ENCODE peak calls at places on chromosomes 3 and 15, in seven cellular contexts. One of them, this sample, is unnamed.

GRCh38 chr3:42094128-42094527 is 3.0 kb downstream of the TRAK1 start:
- DNase-seq in stomach: no peak
- DNase-seq in endothelial cell of umbilical vein: no peak
- DNase-seq in GM12892: no peak
- DNase-seq in H1: no peak
- DNase-seq in HepG2: no peak
- DNase-seq in spleen: peak
- DNase-seq in this sample: no peak

GRCh38 chr3:127162947-127163645 is 29.8 kb upstream of the PRR23E start:
- DNase-seq in stomach: no peak
- DNase-seq in endothelial cell of umbilical vein: no peak
- DNase-seq in GM12892: no peak
- DNase-seq in H1: no peak
- DNase-seq in HepG2: no peak
- DNase-seq in spleen: no peak
- DNase-seq in this sample: peak

GRCh38 chr3:8742921-8743605 is 9.5 kb downstream of the CAV3 start:
- DNase-seq in stomach: no peak
- DNase-seq in endothelial cell of umbilical vein: no peak
- DNase-seq in GM12892: no peak
- DNase-seq in H1: no peak
- DNase-seq in HepG2: no peak
- DNase-seq in spleen: no peak
- DNase-seq in this sample: no peak

GRCh38 chr15:65641723-65642475 is 20.2 kb downstream of the SLC24A1 start:
- DNase-seq in stomach: no peak
- DNase-seq in endothelial cell of umbilical vein: no peak
- DNase-seq in GM12892: no peak
- DNase-seq in H1: no peak
- DNase-seq in HepG2: peak
- DNase-seq in spleen: no peak
- DNase-seq in this sample: no peak

GRCh38 chr3:40173291-40173710 is 136.2 kb upstream of the EIF1B start:
- DNase-seq in stomach: no peak
- DNase-seq in endothelial cell of umbilical vein: peak
- DNase-seq in GM12892: no peak
- DNase-seq in H1: no peak
- DNase-seq in HepG2: no peak
- DNase-seq in spleen: no peak
- DNase-seq in this sample: no peak

GRCh38 chr15:98003976-98004375 is 43.5 kb downstream of the ARRDC4 start:
- DNase-seq in stomach: no peak
- DNase-seq in endothelial cell of umbilical vein: no peak
- DNase-seq in GM12892: no peak
- DNase-seq in H1: no peak
- DNase-seq in HepG2: no peak
- DNase-seq in spleen: no peak
- DNase-seq in this sample: no peak

GRCh38 chr3:21717272-21717671 is 33.7 kb downstream of the ZNF385D start:
- DNase-seq in stomach: no peak
- DNase-seq in endothelial cell of umbilical vein: no peak
- DNase-seq in GM12892: no peak
- DNase-seq in H1: no peak
- DNase-seq in HepG2: no peak
- DNase-seq in spleen: no peak
- DNase-seq in this sample: no peak

GRCh38 chr3:70308760-70309159 is 3.7 kb downstream of the MDFIC2 start:
- DNase-seq in stomach: no peak
- DNase-seq in endothelial cell of umbilical vein: peak
- DNase-seq in GM12892: no peak
- DNase-seq in H1: peak
- DNase-seq in HepG2: no peak
- DNase-seq in spleen: no peak
- DNase-seq in this sample: no peak

GRCh38 chr15:70995383-70995965 is 102.8 kb downstream of the LRRC49 start:
- DNase-seq in stomach: no peak
- DNase-seq in endothelial cell of umbilical vein: peak
- DNase-seq in GM12892: no peak
- DNase-seq in H1: no peak
- DNase-seq in HepG2: no peak
- DNase-seq in spleen: no peak
- DNase-seq in this sample: no peak

GRCh38 chr3:195808741-195809290 is 2.9 kb downstream of the MUC4 start:
- DNase-seq in stomach: no peak
- DNase-seq in endothelial cell of umbilical vein: no peak
- DNase-seq in GM12892: no peak
- DNase-seq in H1: no peak
- DNase-seq in HepG2: no peak
- DNase-seq in spleen: peak
- DNase-seq in this sample: no peak
- TF ChIP-seq POLR2AphosphoS5 in stomach: no peak
- TF ChIP-seq POLR2AphosphoS5 in endothelial cell of umbilical vein: no peak
- TF ChIP-seq POLR2AphosphoS5 in GM12892: no peak
- TF ChIP-seq POLR2AphosphoS5 in H1: no peak
- TF ChIP-seq POLR2AphosphoS5 in HepG2: no peak
- TF ChIP-seq POLR2AphosphoS5 in spleen: no peak
- TF ChIP-seq POLR2AphosphoS5 in this sample: no peak

DNA sequence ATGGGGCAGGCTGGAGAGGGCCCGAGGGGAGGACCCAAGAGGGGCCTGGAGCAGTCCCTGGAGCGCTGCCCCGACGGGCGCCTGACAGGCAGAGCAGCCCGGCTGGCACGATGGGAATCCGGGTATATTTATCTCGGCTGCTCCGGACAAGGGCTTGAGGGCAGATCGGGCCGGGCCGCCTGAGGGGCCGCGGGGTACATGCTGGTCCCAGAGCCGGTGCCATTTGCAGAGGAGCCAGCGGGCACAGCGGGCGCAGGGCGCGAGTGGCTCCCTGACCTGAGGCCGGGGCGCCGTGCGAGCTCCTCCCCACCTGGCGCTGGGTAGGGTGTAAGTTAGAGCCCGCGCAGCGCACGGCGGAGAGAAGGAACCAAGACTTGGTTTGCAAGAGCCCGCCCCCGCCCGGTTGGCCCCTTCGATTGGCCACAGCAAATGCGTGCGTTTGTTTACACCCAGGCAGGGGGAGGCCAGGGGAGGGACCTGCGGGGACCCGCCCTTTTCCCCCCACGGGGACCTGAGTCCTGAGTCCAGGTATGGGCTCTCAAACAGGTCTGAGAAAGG is 727 bp downstream of the SLC38A3 start:
- DNase-seq in stomach: peak
- DNase-seq in endothelial cell of umbilical vein: peak
- DNase-seq in GM12892: no peak
- DNase-seq in H1: no peak
- DNase-seq in HepG2: peak
- DNase-seq in spleen: no peak
- DNase-seq in this sample: peak
- TF ChIP-seq POLR2AphosphoS5 in stomach: no peak
- TF ChIP-seq POLR2AphosphoS5 in endothelial cell of umbilical vein: no peak
- TF ChIP-seq POLR2AphosphoS5 in GM12892: no peak
- TF ChIP-seq POLR2AphosphoS5 in H1: no peak
- TF ChIP-seq POLR2AphosphoS5 in HepG2: peak
- TF ChIP-seq POLR2AphosphoS5 in spleen: no peak
- TF ChIP-seq POLR2AphosphoS5 in this sample: no peak

GRCh38 chr3:194937144-194937543 is 251.5 kb downstream of the FAM43A start:
- DNase-seq in stomach: no peak
- DNase-seq in endothelial cell of umbilical vein: no peak
- DNase-seq in GM12892: no peak
- DNase-seq in H1: no peak
- DNase-seq in HepG2: no peak
- DNase-seq in spleen: no peak
- DNase-seq in this sample: no peak

GRCh38 chr3:194937751-194938358 is 252.2 kb downstream of the FAM43A start:
- DNase-seq in stomach: no peak
- DNase-seq in endothelial cell of umbilical vein: no peak
- DNase-seq in GM12892: no peak
- DNase-seq in H1: no peak
- DNase-seq in HepG2: no peak
- DNase-seq in spleen: no peak
- DNase-seq in this sample: no peak

GRCh38 chr3:194939949-194940770 is 254.5 kb downstream of the FAM43A start:
- DNase-seq in stomach: no peak
- DNase-seq in endothelial cell of umbilical vein: no peak
- DNase-seq in GM12892: no peak
- DNase-seq in H1: no peak
- DNase-seq in HepG2: no peak
- DNase-seq in spleen: no peak
- DNase-seq in this sample: no peak

GRCh38 chr3:194939532-194939909 is 253.8 kb downstream of the FAM43A start:
- DNase-seq in stomach: no peak
- DNase-seq in endothelial cell of umbilical vein: no peak
- DNase-seq in GM12892: no peak
- DNase-seq in H1: no peak
- DNase-seq in HepG2: no peak
- DNase-seq in spleen: no peak
- DNase-seq in this sample: no peak

DNA sequence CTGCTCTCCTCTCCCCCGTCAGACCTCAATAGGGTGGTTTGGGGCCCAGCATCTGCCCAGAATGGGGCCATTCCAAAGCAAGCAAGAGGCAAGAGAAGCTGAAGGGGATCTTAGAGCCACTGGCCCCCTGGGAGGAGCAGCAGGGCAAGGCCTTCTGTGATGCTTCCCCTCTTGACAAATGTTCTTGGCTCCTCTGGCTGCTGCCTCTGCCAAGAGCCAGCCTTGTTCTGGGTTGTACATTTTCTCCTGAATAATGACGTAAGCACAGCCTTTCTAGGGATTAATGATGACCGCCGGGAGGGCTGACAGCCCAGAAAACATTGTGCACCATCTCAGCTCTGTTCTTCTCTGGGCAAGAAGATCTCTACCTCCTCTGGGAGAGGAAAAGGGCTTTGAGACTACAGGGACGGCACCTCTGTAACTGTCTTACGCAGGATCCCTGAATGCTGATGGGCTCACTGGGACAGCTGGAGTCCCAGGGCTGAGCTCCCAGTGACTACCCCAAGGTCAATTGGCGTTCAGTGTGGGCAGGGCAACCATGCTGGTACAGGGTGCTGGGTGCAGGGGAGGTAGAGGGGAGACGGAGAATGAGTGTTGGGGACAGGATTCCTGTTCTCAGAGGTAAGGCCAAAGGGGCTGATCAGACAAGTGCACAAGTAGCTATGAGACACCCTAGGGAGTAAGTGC is 253.3 kb downstream of the FAM43A start:
- DNase-seq in stomach: no peak
- DNase-seq in endothelial cell of umbilical vein: no peak
- DNase-seq in GM12892: no peak
- DNase-seq in H1: no peak
- DNase-seq in HepG2: no peak
- DNase-seq in spleen: no peak
- DNase-seq in this sample: no peak
- TF ChIP-seq POLR2AphosphoS5 in stomach: peak
- TF ChIP-seq POLR2AphosphoS5 in endothelial cell of umbilical vein: no peak
- TF ChIP-seq POLR2AphosphoS5 in GM12892: no peak
- TF ChIP-seq POLR2AphosphoS5 in H1: no peak
- TF ChIP-seq POLR2AphosphoS5 in HepG2: no peak
- TF ChIP-seq POLR2AphosphoS5 in spleen: peak
- TF ChIP-seq POLR2AphosphoS5 in this sample: no peak

GRCh38 chr3:111737056-111737711 is 121.9 kb upstream of the PHLDB2 start:
- DNase-seq in stomach: peak
- DNase-seq in endothelial cell of umbilical vein: peak
- DNase-seq in GM12892: no peak
- DNase-seq in H1: no peak
- DNase-seq in HepG2: no peak
- DNase-seq in spleen: no peak
- DNase-seq in this sample: no peak

GRCh38 chr3:111735912-111736311 is 123.2 kb upstream of the PHLDB2 start:
- DNase-seq in stomach: no peak
- DNase-seq in endothelial cell of umbilical vein: no peak
- DNase-seq in GM12892: no peak
- DNase-seq in H1: no peak
- DNase-seq in HepG2: no peak
- DNase-seq in spleen: no peak
- DNase-seq in this sample: no peak

GRCh38 chr3:111733856-111734255 is 125.2 kb upstream of the PHLDB2 start:
- DNase-seq in stomach: no peak
- DNase-seq in endothelial cell of umbilical vein: no peak
- DNase-seq in GM12892: no peak
- DNase-seq in H1: no peak
- DNase-seq in HepG2: no peak
- DNase-seq in spleen: no peak
- DNase-seq in this sample: no peak

GRCh38 chr3:111734652-111735051 is 124.4 kb upstream of the PHLDB2 start:
- DNase-seq in stomach: no peak
- DNase-seq in endothelial cell of umbilical vein: no peak
- DNase-seq in GM12892: no peak
- DNase-seq in H1: no peak
- DNase-seq in HepG2: no peak
- DNase-seq in spleen: no peak
- DNase-seq in this sample: no peak

GRCh38 chr3:111735271-111735758 is 123.8 kb upstream of the PHLDB2 start:
- DNase-seq in stomach: no peak
- DNase-seq in endothelial cell of umbilical vein: peak
- DNase-seq in GM12892: no peak
- DNase-seq in H1: no peak
- DNase-seq in HepG2: peak
- DNase-seq in spleen: no peak
- DNase-seq in this sample: no peak
- TF ChIP-seq POLR2AphosphoS5 in stomach: peak
- TF ChIP-seq POLR2AphosphoS5 in endothelial cell of umbilical vein: no peak
- TF ChIP-seq POLR2AphosphoS5 in GM12892: no peak
- TF ChIP-seq POLR2AphosphoS5 in H1: no peak
- TF ChIP-seq POLR2AphosphoS5 in HepG2: no peak
- TF ChIP-seq POLR2AphosphoS5 in spleen: no peak
- TF ChIP-seq POLR2AphosphoS5 in this sample: peak

GRCh38 chr3:101680466-101680865 is 3.5 kb upstream of the ZBTB11 start:
- DNase-seq in stomach: no peak
- DNase-seq in endothelial cell of umbilical vein: no peak
- DNase-seq in GM12892: no peak
- DNase-seq in H1: no peak
- DNase-seq in HepG2: no peak
- DNase-seq in spleen: no peak
- DNase-seq in this sample: no peak

GRCh38 chr3:101689291-101689690 is 2.8 kb upstream of the RPL24 start:
- DNase-seq in stomach: no peak
- DNase-seq in endothelial cell of umbilical vein: no peak
- DNase-seq in GM12892: no peak
- DNase-seq in H1: no peak
- DNase-seq in HepG2: no peak
- DNase-seq in spleen: no peak
- DNase-seq in this sample: no peak

GRCh38 chr3:101687142-101687931 is 819 bp upstream of the RPL24 start:
- DNase-seq in stomach: no peak
- DNase-seq in endothelial cell of umbilical vein: no peak
- DNase-seq in GM12892: no peak
- DNase-seq in H1: no peak
- DNase-seq in HepG2: no peak
- DNase-seq in spleen: peak
- DNase-seq in this sample: peak

GRCh38 chr3:101685870-101686307 is 629 bp downstream of the RPL24 start:
- DNase-seq in stomach: no peak
- DNase-seq in endothelial cell of umbilical vein: no peak
- DNase-seq in GM12892: no peak
- DNase-seq in H1: no peak
- DNase-seq in HepG2: peak
- DNase-seq in spleen: no peak
- DNase-seq in this sample: no peak

DNA sequence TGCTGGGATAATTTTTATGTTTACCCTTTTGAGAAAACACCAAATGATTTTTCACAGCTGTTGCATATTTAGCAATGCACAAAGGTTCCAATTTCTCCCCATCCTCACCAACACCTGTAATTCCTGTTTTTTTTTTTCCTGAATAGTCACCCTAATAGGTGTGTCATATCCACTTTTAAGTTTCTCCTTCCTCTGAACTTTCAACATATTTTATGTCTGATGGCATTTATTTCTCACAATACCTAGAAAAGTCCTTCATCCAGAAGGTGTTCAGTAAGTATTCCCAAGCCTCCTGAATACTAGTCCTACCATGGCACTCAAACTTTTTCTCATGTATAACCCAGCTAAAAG is 1.5 kb downstream of the RPL24 start:
- DNase-seq in stomach: no peak
- DNase-seq in endothelial cell of umbilical vein: no peak
- DNase-seq in GM12892: no peak
- DNase-seq in H1: no peak
- DNase-seq in HepG2: no peak
- DNase-seq in spleen: no peak
- DNase-seq in this sample: no peak
- TF ChIP-seq POLR2AphosphoS5 in stomach: no peak
- TF ChIP-seq POLR2AphosphoS5 in endothelial cell of umbilical vein: no peak
- TF ChIP-seq POLR2AphosphoS5 in GM12892: no peak
- TF ChIP-seq POLR2AphosphoS5 in H1: no peak
- TF ChIP-seq POLR2AphosphoS5 in HepG2: no peak
- TF ChIP-seq POLR2AphosphoS5 in spleen: no peak
- TF ChIP-seq POLR2AphosphoS5 in this sample: no peak